ENCODE peak calls at places on chromosomes 11 and 22, in four cellular contexts. One of them, this sample, is unnamed.

GRCh38 chr11:44058275-44058674 is 7.8 kb upstream of the ACCS start:
- DNase-seq in CD4-positive, CD25-positive, alpha-beta regulatory T cell: no peak
- DNase-seq in tibial artery: no peak
- DNase-seq in RWPE1: no peak
- DNase-seq in this sample: no peak

GRCh38 chr22:32827061-32827602 is 25.6 kb downstream of the TIMP3 start:
- DNase-seq in CD4-positive, CD25-positive, alpha-beta regulatory T cell: no peak
- DNase-seq in tibial artery: peak
- DNase-seq in RWPE1: no peak
- DNase-seq in this sample: no peak

GRCh38 chr11:57777969-57778317 is 16.3 kb downstream of the CTNND1 start:
- DNase-seq in CD4-positive, CD25-positive, alpha-beta regulatory T cell: no peak
- DNase-seq in tibial artery: no peak
- DNase-seq in RWPE1: no peak
- DNase-seq in this sample: no peak

GRCh38 chr11:126113963-126114362 is 51.3 kb upstream of the CDON start:
- DNase-seq in CD4-positive, CD25-positive, alpha-beta regulatory T cell: no peak
- DNase-seq in tibial artery: no peak
- DNase-seq in RWPE1: no peak
- DNase-seq in this sample: no peak

GRCh38 chr11:57781529-57781943 is 19.9 kb downstream of the CTNND1 start:
- DNase-seq in CD4-positive, CD25-positive, alpha-beta regulatory T cell: no peak
- DNase-seq in tibial artery: peak
- DNase-seq in RWPE1: peak
- DNase-seq in this sample: no peak

GRCh38 chr22:38490915-38491314 is 15.2 kb downstream of the DDX17 start:
- DNase-seq in CD4-positive, CD25-positive, alpha-beta regulatory T cell: no peak
- DNase-seq in tibial artery: peak
- DNase-seq in RWPE1: no peak
- DNase-seq in this sample: no peak

GRCh38 chr11:35792148-35792845 is 129.7 kb downstream of the TRIM44 start:
- DNase-seq in CD4-positive, CD25-positive, alpha-beta regulatory T cell: no peak
- DNase-seq in tibial artery: no peak
- DNase-seq in RWPE1: no peak
- DNase-seq in this sample: no peak

GRCh38 chr11:63610604-63611394 is 3.4 kb downstream of the PLAAT3 start:
- DNase-seq in CD4-positive, CD25-positive, alpha-beta regulatory T cell: no peak
- DNase-seq in tibial artery: no peak
- DNase-seq in RWPE1: no peak
- DNase-seq in this sample: no peak

GRCh38 chr22:28977481-28977971 is 84.1 kb downstream of the C22orf31 start:
- DNase-seq in CD4-positive, CD25-positive, alpha-beta regulatory T cell: no peak
- DNase-seq in tibial artery: no peak
- DNase-seq in RWPE1: no peak
- DNase-seq in this sample: no peak

GRCh38 chr11:113137735-113138529 is 176.5 kb upstream of the TTC12 start:
- DNase-seq in CD4-positive, CD25-positive, alpha-beta regulatory T cell: no peak
- DNase-seq in tibial artery: no peak
- DNase-seq in RWPE1: no peak
- DNase-seq in this sample: no peak

GRCh38 chr11:65279713-65280459 is 18.1 kb downstream of the POLA2 start:
- DNase-seq in CD4-positive, CD25-positive, alpha-beta regulatory T cell: peak
- DNase-seq in tibial artery: no peak
- DNase-seq in RWPE1: peak
- DNase-seq in this sample: no peak

GRCh38 chr11:107538821-107539220 is 26.7 kb downstream of the ALKBH8 start:
- DNase-seq in CD4-positive, CD25-positive, alpha-beta regulatory T cell: no peak
- DNase-seq in tibial artery: no peak
- DNase-seq in RWPE1: no peak
- DNase-seq in this sample: no peak

GRCh38 chr22:23376256-23376655 is 195.9 kb downstream of the BCR start:
- DNase-seq in CD4-positive, CD25-positive, alpha-beta regulatory T cell: no peak
- DNase-seq in tibial artery: no peak
- DNase-seq in RWPE1: no peak
- DNase-seq in this sample: no peak

GRCh38 chr22:25120093-25120561 is 79.5 kb upstream of the CRYBB3 start:
- DNase-seq in CD4-positive, CD25-positive, alpha-beta regulatory T cell: no peak
- DNase-seq in tibial artery: no peak
- DNase-seq in RWPE1: no peak
- DNase-seq in this sample: no peak

GRCh38 chr11:1866776-1867175 is 13.9 kb downstream of the LSP1 start:
- DNase-seq in CD4-positive, CD25-positive, alpha-beta regulatory T cell: no peak
- DNase-seq in tibial artery: no peak
- DNase-seq in RWPE1: no peak
- DNase-seq in this sample: no peak

GRCh38 chr11:1868636-1869291 is 15.9 kb downstream of the LSP1 start:
- DNase-seq in CD4-positive, CD25-positive, alpha-beta regulatory T cell: no peak
- DNase-seq in tibial artery: no peak
- DNase-seq in RWPE1: no peak
- DNase-seq in this sample: no peak

GRCh38 chr11:1869427-1870325 is 16.8 kb downstream of the LSP1 start:
- DNase-seq in CD4-positive, CD25-positive, alpha-beta regulatory T cell: no peak
- DNase-seq in tibial artery: no peak
- DNase-seq in RWPE1: no peak
- DNase-seq in this sample: no peak

GRCh38 chr11:1867381-1867780 is 14.5 kb downstream of the LSP1 start:
- DNase-seq in CD4-positive, CD25-positive, alpha-beta regulatory T cell: no peak
- DNase-seq in tibial artery: no peak
- DNase-seq in RWPE1: no peak
- DNase-seq in this sample: no peak

GRCh38 chr11:1868056-1868635 is 15.3 kb downstream of the LSP1 start:
- DNase-seq in CD4-positive, CD25-positive, alpha-beta regulatory T cell: no peak
- DNase-seq in tibial artery: no peak
- DNase-seq in RWPE1: no peak
- DNase-seq in this sample: no peak
- H3K27ac ChIP-seq in CD4-positive, CD25-positive, alpha-beta regulatory T cell: peak
- H3K27ac ChIP-seq in tibial artery: peak
- H3K27ac ChIP-seq in RWPE1: peak
- H3K27ac ChIP-seq in this sample: no peak

GRCh38 chr11:306645-307371 is 808 bp upstream of the IFITM2 start:
- DNase-seq in CD4-positive, CD25-positive, alpha-beta regulatory T cell: no peak
- DNase-seq in tibial artery: no peak
- DNase-seq in RWPE1: no peak
- DNase-seq in this sample: no peak
- H3K27ac ChIP-seq in CD4-positive, CD25-positive, alpha-beta regulatory T cell: peak
- H3K27ac ChIP-seq in tibial artery: peak
- H3K27ac ChIP-seq in RWPE1: peak
- H3K27ac ChIP-seq in this sample: no peak

GRCh38 chr22:46564084-46564714 is 26.8 kb upstream of the CELSR1 start:
- DNase-seq in CD4-positive, CD25-positive, alpha-beta regulatory T cell: no peak
- DNase-seq in tibial artery: no peak
- DNase-seq in RWPE1: no peak
- DNase-seq in this sample: no peak

GRCh38 chr22:46567471-46567870 is 30.1 kb upstream of the CELSR1 start:
- DNase-seq in CD4-positive, CD25-positive, alpha-beta regulatory T cell: no peak
- DNase-seq in tibial artery: no peak
- DNase-seq in RWPE1: no peak
- DNase-seq in this sample: no peak

GRCh38 chr22:46560696-46561295 is 23.4 kb upstream of the CELSR1 start:
- DNase-seq in CD4-positive, CD25-positive, alpha-beta regulatory T cell: no peak
- DNase-seq in tibial artery: no peak
- DNase-seq in RWPE1: no peak
- DNase-seq in this sample: no peak

GRCh38 chr22:46561435-46561905 is 24.1 kb upstream of the CELSR1 start:
- DNase-seq in CD4-positive, CD25-positive, alpha-beta regulatory T cell: no peak
- DNase-seq in tibial artery: no peak
- DNase-seq in RWPE1: no peak
- DNase-seq in this sample: no peak

GRCh38 chr22:46563381-46564083 is 26.1 kb upstream of the CELSR1 start:
- DNase-seq in CD4-positive, CD25-positive, alpha-beta regulatory T cell: peak
- DNase-seq in tibial artery: peak
- DNase-seq in RWPE1: peak
- DNase-seq in this sample: peak
- H3K27ac ChIP-seq in CD4-positive, CD25-positive, alpha-beta regulatory T cell: no peak
- H3K27ac ChIP-seq in tibial artery: no peak
- H3K27ac ChIP-seq in RWPE1: peak
- H3K27ac ChIP-seq in this sample: no peak

GRCh38 chr11:954392-955144 is 28.9 kb downstream of the AP2A2 start:
- DNase-seq in CD4-positive, CD25-positive, alpha-beta regulatory T cell: no peak
- DNase-seq in tibial artery: no peak
- DNase-seq in RWPE1: no peak
- DNase-seq in this sample: no peak

GRCh38 chr11:958101-958500 is 32.4 kb downstream of the AP2A2 start:
- DNase-seq in CD4-positive, CD25-positive, alpha-beta regulatory T cell: no peak
- DNase-seq in tibial artery: no peak
- DNase-seq in RWPE1: no peak
- DNase-seq in this sample: no peak

GRCh38 chr11:953513-953912 is 27.8 kb downstream of the AP2A2 start:
- DNase-seq in CD4-positive, CD25-positive, alpha-beta regulatory T cell: no peak
- DNase-seq in tibial artery: no peak
- DNase-seq in RWPE1: no peak
- DNase-seq in this sample: no peak

GRCh38 chr11:957201-957920 is 31.7 kb downstream of the AP2A2 start:
- DNase-seq in CD4-positive, CD25-positive, alpha-beta regulatory T cell: no peak
- DNase-seq in tibial artery: no peak
- DNase-seq in RWPE1: no peak
- DNase-seq in this sample: no peak

GRCh38 chr11:955154-956049 is 29.7 kb downstream of the AP2A2 start:
- DNase-seq in CD4-positive, CD25-positive, alpha-beta regulatory T cell: no peak
- DNase-seq in tibial artery: no peak
- DNase-seq in RWPE1: peak
- DNase-seq in this sample: no peak
- H3K27ac ChIP-seq in CD4-positive, CD25-positive, alpha-beta regulatory T cell: no peak
- H3K27ac ChIP-seq in tibial artery: no peak
- H3K27ac ChIP-seq in RWPE1: peak
- H3K27ac ChIP-seq in this sample: no peak

GRCh38 chr22:17369553-17370035 is 334 bp downstream of the CECR2 start:
- DNase-seq in CD4-positive, CD25-positive, alpha-beta regulatory T cell: no peak
- DNase-seq in tibial artery: no peak
- DNase-seq in RWPE1: no peak
- DNase-seq in this sample: no peak
- H3K27ac ChIP-seq in CD4-positive, CD25-positive, alpha-beta regulatory T cell: no peak
- H3K27ac ChIP-seq in tibial artery: no peak
- H3K27ac ChIP-seq in RWPE1: no peak
- H3K27ac ChIP-seq in this sample: peak